ENCODE peak calls at places on chromosomes 3 and 15, in nine cellular contexts. One of them, this sample, is unnamed.

GRCh38 chr3:187277129-187277462 is 14.4 kb downstream of the MASP1 start:
- DNase-seq in A549: no peak
- DNase-seq in spleen: no peak
- DNase-seq in breast epithelium: no peak
- DNase-seq in sigmoid colon: no peak
- DNase-seq in lower leg skin: no peak
- DNase-seq in H54: no peak
- DNase-seq in heart left ventricle: no peak
- DNase-seq in gastrocnemius medialis: no peak
- DNase-seq in this sample: no peak

GRCh38 chr3:127165036-127165435 is 27.9 kb upstream of the PRR23E start:
- DNase-seq in A549: no peak
- DNase-seq in spleen: no peak
- DNase-seq in breast epithelium: no peak
- DNase-seq in sigmoid colon: no peak
- DNase-seq in lower leg skin: no peak
- DNase-seq in H54: no peak
- DNase-seq in heart left ventricle: no peak
- DNase-seq in gastrocnemius medialis: no peak
- DNase-seq in this sample: no peak

GRCh38 chr3:120852412-120852811 is 55.6 kb upstream of the STXBP5L start:
- DNase-seq in A549: no peak
- DNase-seq in spleen: no peak
- DNase-seq in breast epithelium: no peak
- DNase-seq in sigmoid colon: no peak
- DNase-seq in lower leg skin: no peak
- DNase-seq in H54: no peak
- DNase-seq in heart left ventricle: no peak
- DNase-seq in gastrocnemius medialis: no peak
- DNase-seq in this sample: no peak

GRCh38 chr3:127461286-127461685 is 129.2 kb downstream of the TPRA1 start:
- DNase-seq in A549: no peak
- DNase-seq in spleen: no peak
- DNase-seq in breast epithelium: no peak
- DNase-seq in sigmoid colon: no peak
- DNase-seq in lower leg skin: no peak
- DNase-seq in H54: no peak
- DNase-seq in heart left ventricle: no peak
- DNase-seq in gastrocnemius medialis: no peak
- DNase-seq in this sample: no peak

GRCh38 chr15:65303687-65304392 is 637 bp upstream of the RNU5B-1 start:
- DNase-seq in A549: peak; percentile 80
- DNase-seq in spleen: peak; percentile 85
- DNase-seq in breast epithelium: peak; percentile 70
- DNase-seq in sigmoid colon: peak; percentile 88
- DNase-seq in lower leg skin: peak; percentile 49
- DNase-seq in H54: no peak
- DNase-seq in heart left ventricle: peak; percentile 60
- DNase-seq in gastrocnemius medialis: peak; percentile 55
- DNase-seq in this sample: peak; percentile 54

GRCh38 chr3:194950906-194951628 is 265.4 kb downstream of the FAM43A start:
- DNase-seq in A549: no peak
- DNase-seq in spleen: no peak
- DNase-seq in breast epithelium: no peak
- DNase-seq in sigmoid colon: no peak
- DNase-seq in lower leg skin: no peak
- DNase-seq in H54: no peak
- DNase-seq in heart left ventricle: no peak
- DNase-seq in gastrocnemius medialis: no peak
- DNase-seq in this sample: no peak

GRCh38 chr3:107128942-107129341 is 248.3 kb upstream of the CCDC54 start:
- DNase-seq in A549: no peak
- DNase-seq in spleen: no peak
- DNase-seq in breast epithelium: no peak
- DNase-seq in sigmoid colon: no peak
- DNase-seq in lower leg skin: no peak
- DNase-seq in H54: no peak
- DNase-seq in heart left ventricle: no peak
- DNase-seq in gastrocnemius medialis: no peak
- DNase-seq in this sample: no peak

GRCh38 chr3:120678331-120678845 is 3.7 kb downstream of the HGD start:
- DNase-seq in A549: peak; percentile 90
- DNase-seq in spleen: no peak
- DNase-seq in breast epithelium: no peak
- DNase-seq in sigmoid colon: no peak
- DNase-seq in lower leg skin: no peak
- DNase-seq in H54: no peak
- DNase-seq in heart left ventricle: peak; percentile 28
- DNase-seq in gastrocnemius medialis: peak; percentile 13
- DNase-seq in this sample: no peak

GRCh38 chr15:88701561-88702095 is 62.8 kb downstream of the ISG20 start:
- DNase-seq in A549: peak; percentile 46
- DNase-seq in spleen: no peak
- DNase-seq in breast epithelium: no peak
- DNase-seq in sigmoid colon: no peak
- DNase-seq in lower leg skin: no peak
- DNase-seq in H54: no peak
- DNase-seq in heart left ventricle: no peak
- DNase-seq in gastrocnemius medialis: no peak
- DNase-seq in this sample: no peak

GRCh38 chr3:120795017-120795648 is 52.6 kb downstream of the GTF2E1 start:
- DNase-seq in A549: peak; percentile 75
- DNase-seq in spleen: peak; percentile 86
- DNase-seq in breast epithelium: peak; percentile 75
- DNase-seq in sigmoid colon: peak; percentile 80
- DNase-seq in lower leg skin: peak; percentile 65
- DNase-seq in H54: peak; percentile 22
- DNase-seq in heart left ventricle: peak; percentile 64
- DNase-seq in gastrocnemius medialis: peak; percentile 64
- DNase-seq in this sample: peak; percentile 39

GRCh38 chr3:12959838-12960378 is 113.3 kb downstream of the IQSEC1 start:
- DNase-seq in A549: no peak
- DNase-seq in spleen: peak; percentile 89
- DNase-seq in breast epithelium: no peak
- DNase-seq in sigmoid colon: no peak
- DNase-seq in lower leg skin: peak; percentile 46
- DNase-seq in H54: no peak
- DNase-seq in heart left ventricle: peak; percentile 71
- DNase-seq in gastrocnemius medialis: no peak
- DNase-seq in this sample: no peak

GRCh38 chr15:88794001-88794400 is 9.2 kb upstream of the ACAN start:
- DNase-seq in A549: no peak
- DNase-seq in spleen: no peak
- DNase-seq in breast epithelium: no peak
- DNase-seq in sigmoid colon: no peak
- DNase-seq in lower leg skin: no peak
- DNase-seq in H54: no peak
- DNase-seq in heart left ventricle: no peak
- DNase-seq in gastrocnemius medialis: no peak
- DNase-seq in this sample: no peak

GRCh38 chr3:126897943-126898342 is 85.0 kb upstream of the PLXNA1 start:
- DNase-seq in A549: no peak
- DNase-seq in spleen: no peak
- DNase-seq in breast epithelium: no peak
- DNase-seq in sigmoid colon: no peak
- DNase-seq in lower leg skin: no peak
- DNase-seq in H54: no peak
- DNase-seq in heart left ventricle: no peak
- DNase-seq in gastrocnemius medialis: no peak
- DNase-seq in this sample: no peak

GRCh38 chr3:172103724-172104123 is 64.3 kb downstream of the FNDC3B start:
- DNase-seq in A549: no peak
- DNase-seq in spleen: no peak
- DNase-seq in breast epithelium: no peak
- DNase-seq in sigmoid colon: no peak
- DNase-seq in lower leg skin: no peak
- DNase-seq in H54: no peak
- DNase-seq in heart left ventricle: no peak
- DNase-seq in gastrocnemius medialis: no peak
- DNase-seq in this sample: no peak

GRCh38 chr3:172102123-172102882 is 62.9 kb downstream of the FNDC3B start:
- DNase-seq in A549: no peak
- DNase-seq in spleen: peak; percentile 82
- DNase-seq in breast epithelium: no peak
- DNase-seq in sigmoid colon: no peak
- DNase-seq in lower leg skin: no peak
- DNase-seq in H54: no peak
- DNase-seq in heart left ventricle: no peak
- DNase-seq in gastrocnemius medialis: no peak
- DNase-seq in this sample: no peak

GRCh38 chr3:172106037-172106559 is 66.7 kb downstream of the FNDC3B start:
- DNase-seq in A549: no peak
- DNase-seq in spleen: no peak
- DNase-seq in breast epithelium: no peak
- DNase-seq in sigmoid colon: no peak
- DNase-seq in lower leg skin: no peak
- DNase-seq in H54: no peak
- DNase-seq in heart left ventricle: no peak
- DNase-seq in gastrocnemius medialis: no peak
- DNase-seq in this sample: no peak

GRCh38 chr3:172102883-172103310 is 63.5 kb downstream of the FNDC3B start:
- DNase-seq in A549: no peak
- DNase-seq in spleen: no peak
- DNase-seq in breast epithelium: no peak
- DNase-seq in sigmoid colon: no peak
- DNase-seq in lower leg skin: no peak
- DNase-seq in H54: no peak
- DNase-seq in heart left ventricle: no peak
- DNase-seq in gastrocnemius medialis: no peak
- DNase-seq in this sample: no peak

DNA sequence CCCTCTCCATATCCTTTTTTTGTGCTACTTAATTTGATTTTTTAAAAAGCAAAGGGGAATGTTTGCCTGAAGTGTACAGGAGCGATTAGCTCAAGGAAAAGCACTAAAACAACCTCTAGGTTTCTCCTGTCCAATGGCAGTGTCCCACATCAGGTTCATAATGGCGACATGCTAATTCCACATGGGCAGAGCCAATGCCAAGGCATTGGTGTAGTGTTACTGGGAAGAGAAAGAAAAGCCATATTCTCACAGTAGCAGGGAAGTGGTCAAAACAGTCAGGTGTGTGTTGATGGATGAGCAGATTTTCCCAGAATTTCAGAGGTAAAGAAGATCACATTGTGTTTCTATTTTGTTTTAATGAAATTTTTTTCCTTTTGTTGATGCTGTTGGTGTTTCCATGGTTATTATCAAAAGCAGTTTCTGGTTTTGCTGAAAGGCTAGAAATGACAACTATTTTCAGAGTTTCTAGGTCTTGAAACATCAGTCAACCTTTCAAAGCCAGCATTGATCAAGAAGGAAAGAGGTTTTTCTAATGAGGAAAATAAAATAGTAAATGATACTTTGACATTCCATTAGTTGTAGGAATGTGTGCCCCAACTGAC is 65.2 kb downstream of the FNDC3B start:
- DNase-seq in A549: peak; percentile 29
- DNase-seq in spleen: no peak
- DNase-seq in breast epithelium: no peak
- DNase-seq in sigmoid colon: no peak
- DNase-seq in lower leg skin: no peak
- DNase-seq in H54: no peak
- DNase-seq in heart left ventricle: no peak
- DNase-seq in gastrocnemius medialis: peak; percentile 53
- DNase-seq in this sample: no peak
- TF ChIP-seq POLR2A in A549: no peak
- TF ChIP-seq POLR2A in spleen: no peak
- TF ChIP-seq POLR2A in breast epithelium: no peak
- TF ChIP-seq POLR2A in sigmoid colon: no peak
- TF ChIP-seq POLR2A in lower leg skin: no peak
- TF ChIP-seq POLR2A in H54: no peak
- TF ChIP-seq POLR2A in heart left ventricle: no peak
- TF ChIP-seq POLR2A in gastrocnemius medialis: no peak
- TF ChIP-seq POLR2A in this sample: no peak

DNA sequence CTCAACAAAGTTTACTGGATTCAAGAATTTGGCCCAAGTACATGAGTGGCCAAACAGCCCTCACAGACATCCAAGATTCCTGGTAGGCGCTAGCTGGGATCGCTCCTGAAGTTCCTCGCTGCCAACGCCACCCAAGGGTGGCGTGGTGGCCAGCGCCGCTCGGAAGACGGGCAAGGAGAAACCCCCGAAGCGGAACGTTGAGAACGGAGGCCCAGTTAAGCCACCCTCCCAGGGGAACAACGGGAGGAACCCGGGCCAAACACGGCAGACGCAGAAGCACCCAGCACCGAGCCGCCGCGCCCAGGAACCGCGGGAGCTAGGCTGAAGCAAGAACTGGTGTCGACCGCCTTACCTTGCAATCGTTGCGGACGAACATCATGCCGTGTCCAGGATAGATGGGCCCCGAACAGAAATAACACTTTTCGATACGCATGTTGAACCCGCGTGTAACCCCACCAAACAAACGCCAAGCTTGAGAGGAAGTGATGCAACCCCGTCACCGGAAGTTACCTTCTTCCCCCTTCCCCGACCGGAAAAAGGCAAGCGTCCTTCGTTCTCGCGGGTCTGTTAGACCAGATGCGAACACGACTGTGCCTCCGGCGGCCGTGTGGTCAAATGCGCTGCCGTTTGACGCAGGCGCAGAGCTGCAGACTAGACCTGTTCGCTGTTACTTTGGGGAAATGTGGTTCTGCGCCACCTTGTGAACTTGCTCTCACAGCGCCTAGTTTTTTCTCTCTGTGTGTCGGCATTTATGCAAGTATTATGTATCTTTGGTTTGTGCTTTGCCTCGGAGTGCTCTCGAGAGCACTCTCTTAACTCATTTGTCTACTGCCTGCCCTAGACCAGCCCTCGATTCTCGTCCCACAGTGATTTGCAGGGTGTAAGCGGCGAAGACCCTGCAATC is at the start of gene RSL24D1:
- DNase-seq in A549: peak; percentile 99
- DNase-seq in spleen: peak; percentile 99
- DNase-seq in breast epithelium: peak; percentile 95
- DNase-seq in sigmoid colon: peak; percentile 98
- DNase-seq in lower leg skin: peak; percentile 96
- DNase-seq in H54: peak; percentile 75
- DNase-seq in heart left ventricle: peak; percentile 96
- DNase-seq in gastrocnemius medialis: peak; percentile 97
- DNase-seq in this sample: peak; percentile 97
- TF ChIP-seq POLR2A in A549: peak; percentile 91
- TF ChIP-seq POLR2A in spleen: peak; percentile 66
- TF ChIP-seq POLR2A in breast epithelium: peak; percentile 48
- TF ChIP-seq POLR2A in sigmoid colon: peak; percentile 55
- TF ChIP-seq POLR2A in lower leg skin: no peak
- TF ChIP-seq POLR2A in H54: peak; percentile 53
- TF ChIP-seq POLR2A in heart left ventricle: no peak
- TF ChIP-seq POLR2A in gastrocnemius medialis: peak; percentile 66
- TF ChIP-seq POLR2A in this sample: peak; percentile 83

GRCh38 chr3:180870008-180870733 is 42.3 kb upstream of the FXR1 start:
- DNase-seq in A549: no peak
- DNase-seq in spleen: no peak
- DNase-seq in breast epithelium: no peak
- DNase-seq in sigmoid colon: peak; percentile 68
- DNase-seq in lower leg skin: peak; percentile 34
- DNase-seq in H54: no peak
- DNase-seq in heart left ventricle: peak; percentile 12
- DNase-seq in gastrocnemius medialis: peak; percentile 62
- DNase-seq in this sample: peak; percentile 36
- TF ChIP-seq POLR2A in A549: no peak
- TF ChIP-seq POLR2A in spleen: no peak
- TF ChIP-seq POLR2A in breast epithelium: no peak
- TF ChIP-seq POLR2A in sigmoid colon: no peak
- TF ChIP-seq POLR2A in lower leg skin: no peak
- TF ChIP-seq POLR2A in H54: no peak
- TF ChIP-seq POLR2A in heart left ventricle: no peak
- TF ChIP-seq POLR2A in gastrocnemius medialis: peak; percentile 35
- TF ChIP-seq POLR2A in this sample: no peak

GRCh38 chr3:4985330-4986174 is 6.3 kb downstream of the BHLHE40 start:
- DNase-seq in A549: peak; percentile 92
- DNase-seq in spleen: no peak
- DNase-seq in breast epithelium: peak; percentile 80
- DNase-seq in sigmoid colon: no peak
- DNase-seq in lower leg skin: no peak
- DNase-seq in H54: no peak
- DNase-seq in heart left ventricle: peak; percentile 63
- DNase-seq in gastrocnemius medialis: peak; percentile 81
- DNase-seq in this sample: no peak
- TF ChIP-seq POLR2A in A549: peak; percentile 22
- TF ChIP-seq POLR2A in spleen: no peak
- TF ChIP-seq POLR2A in breast epithelium: no peak
- TF ChIP-seq POLR2A in sigmoid colon: no peak
- TF ChIP-seq POLR2A in lower leg skin: no peak
- TF ChIP-seq POLR2A in H54: peak; percentile 27
- TF ChIP-seq POLR2A in heart left ventricle: no peak
- TF ChIP-seq POLR2A in gastrocnemius medialis: peak; percentile 35
- TF ChIP-seq POLR2A in this sample: no peak

This sample was measured in uterus.